ENCODE peak calls at places on chromosomes 11 and 22, in four cellular contexts. F is hepatocyte, S is IMR-90, T is Panc1. U is an unnamed sample.
A peak's percentile ranks its signal among the peaks of the same experiment; 100 is the strongest.

GRCh38 chr11:120820040-120820439 is 203.9 kb upstream of the TBCEL start:
- DNase-seq in F (no peak), S (no peak), T (no peak), U (no peak)

GRCh38 chr22:38034278-38034882 is 22.8 kb upstream of the PICK1 start:
- DNase-seq in F (peak; percentile 87), S (peak; percentile 91), T (peak; percentile 10), U (peak; percentile 76)

GRCh38 chr11:60899021-60899936 is 7.1 kb downstream of the PRPF19 start:
- DNase-seq in F (peak; percentile 60), S (peak; percentile 73), T (peak; percentile 64), U (peak; percentile 87)

GRCh38 chr22:26494506-26494905 is 10.8 kb downstream of the SRRD start:
- DNase-seq in F (no peak), S (no peak), T (no peak), U (no peak)

GRCh38 chr11:45913942-45914635 is 3.6 kb downstream of the PEX16 start:
- DNase-seq in F (no peak), S (no peak), T (no peak), U (no peak)

GRCh38 chr11:23310276-23310675 is 450.0 kb upstream of the CCDC179 start:
- DNase-seq in F (no peak), S (peak; percentile 63), T (no peak), U (no peak)

GRCh38 chr11:45538363-45538762 is 127.1 kb downstream of the CHST1 start:
- DNase-seq in F (no peak), S (no peak), T (no peak), U (no peak)

GRCh38 chr22:23751441-23751996 is 607 bp upstream of the ZNF70 start:
- DNase-seq in F (peak; percentile 56), S (no peak), T (no peak), U (peak; percentile 42)

GRCh38 chr11:126158054-126158791 is 53.2 kb downstream of the RPUSD4 start:
- DNase-seq in F (peak; percentile 54), S (no peak), T (no peak), U (no peak)

GRCh38 chr22:30889996-30890480 is 78.5 kb downstream of the MORC2 start:
- DNase-seq in F (no peak), S (no peak), T (no peak), U (no peak)

GRCh38 chr11:9774591-9775392 is 110.9 kb downstream of the SWAP70 start:
- DNase-seq in F (no peak), S (peak; percentile 94), T (no peak), U (no peak)

GRCh38 chr11:8832571-8833260 is 78.3 kb upstream of the AKIP1 start:
- DNase-seq in F (peak; percentile 42), S (peak; percentile 83), T (no peak), U (peak; percentile 24)

GRCh38 chr11:47166368-47166767 is 10.3 kb downstream of the ARFGAP2 start:
- DNase-seq in F (no peak), S (no peak), T (no peak), U (no peak)

GRCh38 chr11:119382101-119382500 is 611 bp upstream of the USP2 start:
- DNase-seq in F (no peak), S (no peak), T (no peak), U (no peak)

GRCh38 chr22:47248925-47249324 is 486.5 kb downstream of the TBC1D22A start:
- DNase-seq in F (no peak), S (no peak), T (no peak), U (no peak)

GRCh38 chr22:43951391-43951790 is 3.9 kb upstream of the SAMM50 start:
- DNase-seq in F (no peak), S (no peak), T (no peak), U (no peak)

GRCh38 chr22:44705022-44705297 is 3.0 kb downstream of the PRR5 start:
- DNase-seq in F (no peak), S (no peak), T (no peak), U (no peak)

GRCh38 chr11:47607380-47607779 is 13.2 kb upstream of the C1QTNF4 start:
- DNase-seq in F (peak; percentile 34), S (peak; percentile 96), T (no peak), U (no peak)

GRCh38 chr11:68314203-68314885 is 2.0 kb downstream of the LRP5 start:
- DNase-seq in F (no peak), S (no peak), T (no peak), U (peak; percentile 64)

GRCh38 chr11:28616566-28616965 is 508.4 kb downstream of the METTL15 start:
- DNase-seq in F (no peak), S (no peak), T (no peak), U (no peak)

GRCh38 chr11:124402326-124402922 is 3.6 kb upstream of the OR8B3 start:
- DNase-seq in F (peak; percentile 91), S (peak; percentile 86), T (peak; percentile 46), U (peak; percentile 89)

GRCh38 chr22:23238707-23239106 is 58.4 kb downstream of the BCR start:
- DNase-seq in F (no peak), S (no peak), T (no peak), U (no peak)

GRCh38 chr11:9263840-9264380 is 1.2 kb downstream of the DENND5A start:
- DNase-seq in F (no peak), S (peak; percentile 30), T (no peak), U (peak; percentile 32)

GRCh38 chr11:14578551-14578956 is 58.4 kb upstream of the PSMA1 start:
- DNase-seq in F (peak; percentile 64), S (peak; percentile 54), T (no peak), U (peak; percentile 28)

GRCh38 chr22:27150530-27150909 is 493.1 kb downstream of the MIAT start:
- DNase-seq in F (no peak), S (no peak), T (no peak), U (no peak)

GRCh38 chr11:8368772-8369171 is 105.1 kb upstream of the LMO1 start:
- DNase-seq in F (no peak), S (no peak), T (no peak), U (no peak)

GRCh38 chr11:44728491-44728910 is 1.7 kb downstream of the TSPAN18 start:
- DNase-seq in F (no peak), S (no peak), T (no peak), U (no peak)

GRCh38 chr11:130912552-130912951 is 3.7 kb downstream of the SNX19 start:
- DNase-seq in F (no peak), S (no peak), T (no peak), U (no peak)

GRCh38 chr11:64545605-64546004 is 45.4 kb upstream of the SLC22A12 start:
- DNase-seq in F (no peak), S (peak; percentile 69), T (peak; percentile 67), U (peak; percentile 39)

GRCh38 chr11:120063686-120064340 is 74.1 kb downstream of the TRIM29 start:
- DNase-seq in F (no peak), S (no peak), T (no peak), U (no peak)

GRCh38 chr11:87398913-87399312 is 361.2 kb downstream of the TMEM135 start:
- DNase-seq in F (no peak), S (no peak), T (no peak), U (no peak)

GRCh38 chr11:12411806-12412727 is 34.7 kb downstream of the PARVA start:
- DNase-seq in F (peak; percentile 83), S (peak; percentile 95), T (no peak), U (peak; percentile 89)

GRCh38 chr11:106706355-106706754 is 311.9 kb downstream of the GUCY1A2 start:
- DNase-seq in F (peak; percentile 50), S (peak; percentile 67), T (peak; percentile 79), U (no peak)

GRCh38 chr11:115425816-115426215 is 78.4 kb downstream of the CADM1 start:
- DNase-seq in F (no peak), S (no peak), T (no peak), U (no peak)

GRCh38 chr11:86696004-86696403 is 23.6 kb upstream of the ME3 start:
- DNase-seq in F (peak; percentile 44), S (peak; percentile 92), T (no peak), U (peak; percentile 76)

GRCh38 chr22:41446057-41446501 is 522 bp downstream of the TOB2 start:
- DNase-seq in F (peak; percentile 55), S (no peak), T (no peak), U (peak; percentile 42)

GRCh38 chr22:36465232-36466021 is 16.0 kb downstream of the TXN2 start:
- DNase-seq in F (peak; percentile 67), S (peak; percentile 93), T (peak; percentile 85), U (no peak)

GRCh38 chr11:33545941-33546340 is 154.7 kb downstream of the C11orf91 start:
- DNase-seq in F (no peak), S (peak; percentile 57), T (no peak), U (no peak)

GRCh38 chr22:30806391-30806861 is 111.8 kb downstream of the OSBP2 start:
- DNase-seq in F (no peak), S (peak; percentile 67), T (no peak), U (peak; percentile 73)

GRCh38 chr22:39173050-39173706 is 20.7 kb upstream of the CBX7 start:
- DNase-seq in F (no peak), S (no peak), T (no peak), U (no peak)
- H3K27ac ChIP-seq in F (no peak overlapping the region), S (peak overlapping the region; percentile 91), T (peak overlapping the region; percentile 97), U (no peak overlapping the region)

GRCh38 chr11:122754553-122755322 is 83.6 kb upstream of the CRTAM start:
- DNase-seq in F (no peak), S (no peak), T (no peak), U (peak; percentile 59)
- H3K4me1 ChIP-seq in F (no peaks in the 10 kb centered on the region), S (no peaks in the 10 kb centered on the region), T (no peaks in the 10 kb centered on the region), U (peaks cover 49% of the 10 kb centered on the region)

DNA sequence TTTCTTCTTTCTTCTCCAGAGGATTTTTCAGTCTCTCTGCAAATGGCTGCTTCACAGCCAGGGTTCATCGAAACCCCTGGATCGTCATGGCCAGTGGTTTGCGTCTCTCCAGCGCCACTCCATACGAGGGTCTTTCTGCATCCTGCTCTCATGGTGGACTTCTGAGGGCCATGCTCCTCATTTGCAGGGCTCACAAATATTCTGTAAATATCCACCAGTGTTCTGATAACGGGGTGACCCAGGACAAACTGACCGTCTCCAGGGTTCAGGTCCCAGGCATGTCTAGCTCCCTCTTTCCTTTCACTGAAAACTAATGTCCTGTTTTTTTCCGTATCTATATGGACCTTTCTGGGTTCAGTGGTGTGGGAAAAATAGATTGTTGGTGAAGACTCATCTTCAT is 15.7 kb upstream of the VPREB1 start:
- DNase-seq in F (no peak), S (no peak), T (no peak), U (no peak)
- TF ChIP-seq CTCF in F (no peak), S (no peak), T (no peak), U (no peak)

DNA sequence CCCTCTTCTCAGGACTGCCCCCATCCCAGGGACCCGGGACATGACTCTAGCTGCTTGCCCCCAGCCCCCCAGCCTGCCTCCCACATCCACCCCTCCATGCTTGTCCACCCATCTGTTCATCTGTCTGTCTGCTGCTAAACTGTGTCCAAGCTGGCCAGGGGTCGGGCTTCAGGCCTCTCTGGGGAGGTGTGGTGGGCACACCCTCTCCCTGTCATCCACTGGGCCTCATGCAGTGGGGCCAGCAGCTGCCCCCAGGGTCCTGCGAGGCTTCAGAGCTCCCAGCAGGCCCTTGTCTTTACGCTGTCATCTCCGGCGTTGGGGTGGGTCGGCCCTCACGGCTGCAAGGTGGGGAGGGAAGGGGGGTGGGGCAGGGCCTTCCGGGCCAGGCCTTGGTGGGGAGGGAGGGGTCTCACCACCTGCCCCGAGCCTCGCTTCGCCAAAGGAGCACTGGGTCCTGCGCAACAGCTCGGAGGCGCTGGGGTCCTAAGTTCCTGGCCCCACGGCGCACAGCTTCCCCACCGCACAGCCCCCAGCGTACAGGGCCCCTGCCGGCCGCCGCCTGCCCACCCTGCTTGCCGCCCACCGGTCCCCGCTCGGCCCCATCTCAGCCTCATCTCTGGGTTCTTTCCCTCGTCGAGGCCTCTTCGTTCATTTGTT is 26.7 kb downstream of the MOB2 start:
- DNase-seq in F (no peak), S (no peak), T (no peak), U (no peak)
- H3K27ac ChIP-seq in F (no peak overlapping the region), S (no peak overlapping the region), T (no peak overlapping the region), U (no peak overlapping the region)

U was measured in A673.